ENCODE peak calls at places on chromosomes 3 and 15, in nine cellular contexts. H is dorsolateral prefrontal cortex, Q is upper lobe of right lung, E is HL-60, U is suprapubic skin, A is left ventricle myocardium inferior, I is nephron progenitor cell, X is endothelial cell, T is cardiac muscle cell. K is an unnamed sample.

GRCh38 chr15:98708191-98708590 is 59.9 kb downstream of the IGF1R start:
- DNase-seq in H (no peak), Q (no peak), E (no peak), U (no peak), A (no peak), I (no peak), X (no peak), T (no peak), K (no peak)

GRCh38 chr3:154759966-154760365 is 320.2 kb upstream of the MME start:
- DNase-seq in H (no peak), Q (no peak), E (no peak), U (no peak), A (no peak), I (no peak), X (no peak), T (no peak), K (no peak)

GRCh38 chr3:15929944-15930571 is 132.3 kb upstream of the ANKRD28 start:
- DNase-seq in H (no peak), Q (no peak), E (no peak), U (no peak), A (no peak), I (no peak), X (no peak), T (no peak), K (no peak)

GRCh38 chr15:44715797-44716334 is 4.5 kb downstream of the B2M start:
- DNase-seq in H (no peak), Q (no peak), E (no peak), U (no peak), A (no peak), I (no peak), X (no peak), T (no peak), K (no peak)

GRCh38 chr3:134846943-134847342 is 51.9 kb downstream of the EPHB1 start:
- DNase-seq in H (no peak), Q (no peak), E (no peak), U (peak), A (no peak), I (peak), X (no peak), T (peak), K (no peak)

GRCh38 chr3:24128195-24129005 is 183.3 kb downstream of the NR1D2 start:
- DNase-seq in H (no peak), Q (no peak), E (no peak), U (no peak), A (no peak), I (no peak), X (no peak), T (peak), K (no peak)

GRCh38 chr15:63006032-63006878 is 36.3 kb upstream of the TPM1 start:
- DNase-seq in H (no peak), Q (no peak), E (peak), U (no peak), A (no peak), I (no peak), X (no peak), T (no peak), K (no peak)

GRCh38 chr3:50603261-50604109 is 8.1 kb downstream of the CISH start:
- DNase-seq in H (no peak), Q (no peak), E (no peak), U (no peak), A (no peak), I (no peak), X (no peak), T (no peak), K (no peak)

GRCh38 chr3:115239717-115240116 is 92.6 kb upstream of the ZBTB20 start:
- DNase-seq in H (peak), Q (no peak), E (no peak), U (no peak), A (peak), I (no peak), X (no peak), T (peak), K (no peak)

GRCh38 chr3:42347928-42348327 is 62.5 kb downstream of the LYZL4 start:
- DNase-seq in H (no peak), Q (no peak), E (no peak), U (no peak), A (no peak), I (no peak), X (no peak), T (no peak), K (no peak)

GRCh38 chr3:9231488-9231887 is 18.0 kb downstream of the SRGAP3 start:
- DNase-seq in H (no peak), Q (no peak), E (no peak), U (no peak), A (no peak), I (no peak), X (no peak), T (no peak), K (no peak)

GRCh38 chr15:88571153-88572029 is 24.9 kb upstream of the DET1 start:
- DNase-seq in H (no peak), Q (no peak), E (no peak), U (no peak), A (peak), I (no peak), X (no peak), T (no peak), K (no peak)

GRCh38 chr3:184733181-184733580 is 21.3 kb upstream of the MAGEF1 start:
- DNase-seq in H (no peak), Q (no peak), E (no peak), U (peak), A (no peak), I (no peak), X (no peak), T (no peak), K (no peak)

GRCh38 chr15:60721706-60722105 is 242.8 kb upstream of the ICE2 start:
- DNase-seq in H (no peak), Q (no peak), E (no peak), U (no peak), A (no peak), I (no peak), X (no peak), T (peak), K (no peak)

GRCh38 chr15:84942456-84942855 is 39.2 kb upstream of the PDE8A start:
- DNase-seq in H (no peak), Q (no peak), E (no peak), U (no peak), A (no peak), I (no peak), X (no peak), T (no peak), K (no peak)

GRCh38 chr15:89787946-89788345 is 11.8 kb downstream of the MESP2 start:
- DNase-seq in H (no peak), Q (no peak), E (no peak), U (no peak), A (no peak), I (no peak), X (no peak), T (no peak), K (no peak)

DNA sequence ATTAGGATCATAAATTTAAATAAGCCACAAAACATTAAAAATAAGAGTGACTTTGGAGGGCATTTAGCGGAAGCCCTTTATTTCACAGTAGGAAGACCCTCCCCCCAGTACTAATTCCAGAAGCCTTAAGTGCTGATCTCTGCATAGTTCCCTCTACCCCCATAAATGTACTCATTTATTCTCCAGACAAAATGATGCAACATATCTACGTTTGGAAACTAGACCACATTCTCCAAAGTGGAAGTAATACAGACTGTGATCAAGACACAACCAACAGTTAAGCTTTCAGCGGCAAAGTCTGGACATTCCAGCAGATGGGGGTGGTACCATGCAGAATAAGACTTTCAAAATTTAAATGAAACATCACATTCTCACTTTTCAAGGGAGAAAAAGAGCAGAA is 44.8 kb upstream of the RPS17 start:
- DNase-seq in H (no peak), Q (no peak), E (no peak), U (no peak), A (no peak), I (no peak), X (no peak), T (peak), K (no peak)
- TF ChIP-seq CTCF in H (no peak), Q (no peak), E (no peak), U (no peak), A (no peak), I (no peak), X (no peak), T (peak), K (no peak)

GRCh38 chr15:58933311-58934113 is at the start of gene SLTM:
- DNase-seq in H (peak), Q (peak), E (peak), U (peak), A (peak), I (peak), X (peak), T (peak), K (peak)
- TF ChIP-seq CTCF in H (peak), Q (peak), E (no peak), U (no peak), A (peak), I (no peak), X (peak), T (peak), K (peak)

GRCh38 chr3:17140670-17141505 is 256.1 kb downstream of the PLCL2 start:
- DNase-seq in H (no peak), Q (no peak), E (no peak), U (no peak), A (peak), I (no peak), X (no peak), T (peak), K (no peak)
- TF ChIP-seq CTCF in H (no peak), Q (no peak), E (no peak), U (no peak), A (peak), I (no peak), X (no peak), T (no peak), K (no peak)

DNA sequence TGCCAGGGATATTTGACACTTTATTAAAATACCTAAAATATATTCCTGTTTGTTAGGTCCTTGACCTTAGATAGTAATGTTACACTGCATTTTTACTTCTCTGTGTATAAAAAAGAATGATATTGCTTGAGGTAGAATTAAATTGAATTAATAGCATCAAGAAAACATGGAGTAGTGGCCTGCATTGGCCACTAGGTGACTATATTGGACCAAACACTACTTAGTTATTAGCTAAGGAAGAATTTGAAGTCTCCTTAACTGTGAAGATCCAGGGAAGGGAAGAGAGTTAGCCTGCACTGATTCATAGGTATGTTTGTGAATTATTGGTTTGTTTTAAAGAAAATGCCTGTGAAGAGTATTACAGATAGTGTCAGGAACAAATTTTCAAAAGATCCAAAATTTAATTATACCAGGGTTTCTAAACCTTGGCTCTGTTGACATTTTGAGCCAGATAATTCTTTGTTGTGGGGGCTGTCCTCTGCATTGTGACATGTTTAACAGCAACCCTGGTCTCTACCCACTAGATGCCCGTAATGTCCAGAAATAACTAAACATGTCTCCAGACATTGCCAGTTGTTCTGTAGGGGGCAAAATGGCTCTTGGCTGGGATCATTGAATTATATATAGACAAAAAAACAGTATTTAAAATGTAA is 103.6 kb upstream of the THSD4 start:
- DNase-seq in H (no peak), Q (no peak), E (no peak), U (no peak), A (no peak), I (no peak), X (peak), T (peak), K (no peak)
- TF ChIP-seq CTCF in H (peak), Q (peak), E (peak), U (peak), A (peak), I (peak), X (peak), T (peak), K (peak)

GRCh38 chr3:150546226-150547044 is at the start of the genes EIF2A and SERP1:
- DNase-seq in H (peak), Q (peak), E (peak), U (peak), A (peak), I (peak), X (peak), T (peak), K (peak)

GRCh38 chr3:150547045-150547753 is 612 bp downstream of the EIF2A start:
- DNase-seq in H (no peak), Q (no peak), E (no peak), U (no peak), A (no peak), I (no peak), X (no peak), T (peak), K (no peak)

GRCh38 chr3:150544726-150545125 is 1.6 kb downstream of the SERP1 start:
- DNase-seq in H (no peak), Q (no peak), E (no peak), U (no peak), A (no peak), I (no peak), X (no peak), T (peak), K (no peak)

GRCh38 chr3:150544040-150544439 is 2.3 kb downstream of the SERP1 start:
- DNase-seq in H (no peak), Q (no peak), E (no peak), U (no peak), A (no peak), I (no peak), X (no peak), T (peak), K (no peak)

DNA sequence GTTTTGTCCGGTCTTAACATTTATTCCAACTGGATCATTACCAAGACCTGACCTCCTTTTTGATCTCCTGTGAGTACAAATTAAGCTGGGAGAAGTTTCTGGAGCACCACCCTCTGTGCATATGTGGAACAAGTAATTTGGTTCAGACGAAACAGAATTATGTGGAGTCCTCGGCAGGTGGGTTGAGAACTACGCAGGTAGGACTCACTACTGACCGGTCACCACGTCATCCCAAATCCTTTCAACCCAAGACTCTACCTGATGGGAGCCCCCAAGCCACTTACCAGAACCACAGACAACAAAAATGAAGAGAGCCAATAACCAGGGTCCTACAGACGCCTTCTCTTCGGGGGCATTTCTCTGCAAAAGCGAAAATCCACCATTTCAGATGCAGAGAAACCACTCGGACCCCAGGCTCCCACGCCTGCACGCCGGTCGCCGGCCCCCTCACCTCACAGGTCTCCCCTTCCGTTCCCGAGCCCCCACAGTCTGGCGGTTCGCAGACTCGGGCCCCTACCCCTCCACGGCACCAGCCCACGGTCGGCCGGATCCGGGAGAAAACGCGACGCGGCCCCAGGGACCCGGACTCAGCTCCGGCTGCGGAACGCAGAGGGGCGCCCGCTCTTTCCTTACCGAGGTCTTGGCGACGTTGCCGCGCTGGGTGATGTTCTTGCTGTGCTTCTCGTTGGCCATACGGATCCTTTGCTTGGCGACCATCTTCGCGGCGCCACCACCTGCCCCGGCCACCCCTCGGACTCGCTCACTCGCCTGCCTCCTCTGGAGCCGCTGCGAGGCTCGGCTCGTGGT is 674 bp downstream of the SERP1 start:
- DNase-seq in H (peak), Q (no peak), E (no peak), U (peak), A (peak), I (no peak), X (no peak), T (peak), K (no peak)
- TF ChIP-seq CTCF in H (no peak), Q (no peak), E (no peak), U (no peak), A (no peak), I (no peak), X (no peak), T (no peak), K (no peak)

GRCh38 chr3:32045091-32045964 is 61.1 kb upstream of the GPD1L start:
- DNase-seq in H (peak), Q (no peak), E (no peak), U (no peak), A (no peak), I (peak), X (no peak), T (peak), K (no peak)
- TF ChIP-seq CTCF in H (no peak), Q (no peak), E (no peak), U (no peak), A (no peak), I (no peak), X (no peak), T (no peak), K (no peak)

GRCh38 chr3:122700193-122700592 is 19.6 kb downstream of the PARP14 start:
- DNase-seq in H (no peak), Q (no peak), E (no peak), U (no peak), A (no peak), I (no peak), X (no peak), T (no peak), K (no peak)
- TF ChIP-seq CTCF in H (no peak), Q (no peak), E (no peak), U (no peak), A (no peak), I (no peak), X (no peak), T (no peak), K (no peak)